ENCODE peak calls at places on chromosome 1, in ten cellular contexts. One of them, this sample, is unnamed.

GRCh38 chr1:59417406-59417805 is 120.5 kb downstream of the FGGY start:
- DNase-seq in epithelial cell of esophagus: no peak
- DNase-seq in OCI-LY7: no peak
- DNase-seq in esophagus squamous epithelium: no peak
- DNase-seq in cardiac fibroblast: no peak
- DNase-seq in left ventricle myocardium inferior: no peak
- DNase-seq in endothelial cell: no peak
- DNase-seq in Peyer's patch: no peak
- DNase-seq in HCT116: no peak
- DNase-seq in MCF 10A: no peak
- DNase-seq in this sample: no peak

GRCh38 chr1:202807367-202807925 is 775 bp downstream of the KDM5B start:
- DNase-seq in esophagus squamous epithelium: no peak
- DNase-seq in left ventricle myocardium inferior: peak; percentile 25
- DNase-seq in endothelial cell: peak; percentile 15
- DNase-seq in MCF 10A: peak; percentile 66
- DNase-seq in OCI-LY7: no peak
- DNase-seq in HCT116: no peak
- DNase-seq in Peyer's patch: peak; percentile 54
- DNase-seq in epithelial cell of esophagus: peak; percentile 43
- DNase-seq in cardiac fibroblast: peak; percentile 42
- DNase-seq in this sample: no peak

GRCh38 chr1:23727362-23727811 is 15.9 kb upstream of the ELOA start:
- DNase-seq in OCI-LY7: peak; percentile 40
- DNase-seq in cardiac fibroblast: peak; percentile 94
- DNase-seq in Peyer's patch: peak; percentile 86
- DNase-seq in HCT116: no peak
- DNase-seq in left ventricle myocardium inferior: peak; percentile 68
- DNase-seq in epithelial cell of esophagus: peak; percentile 45
- DNase-seq in MCF 10A: peak; percentile 83
- DNase-seq in endothelial cell: no peak
- DNase-seq in esophagus squamous epithelium: no peak
- DNase-seq in this sample: no peak

GRCh38 chr1:174743654-174744561 is 255.8 kb upstream of the CACYBP start:
- DNase-seq in OCI-LY7: peak; percentile 73
- DNase-seq in epithelial cell of esophagus: peak; percentile 52
- DNase-seq in endothelial cell: no peak
- DNase-seq in Peyer's patch: no peak
- DNase-seq in cardiac fibroblast: peak; percentile 70
- DNase-seq in HCT116: peak; percentile 28
- DNase-seq in esophagus squamous epithelium: no peak
- DNase-seq in MCF 10A: peak; percentile 65
- DNase-seq in left ventricle myocardium inferior: no peak
- DNase-seq in this sample: no peak

GRCh38 chr1:182337736-182338571 is 53.6 kb downstream of the GLUL start:
- DNase-seq in OCI-LY7: no peak
- DNase-seq in Peyer's patch: peak; percentile 48
- DNase-seq in HCT116: no peak
- DNase-seq in cardiac fibroblast: peak; percentile 9
- DNase-seq in esophagus squamous epithelium: no peak
- DNase-seq in epithelial cell of esophagus: no peak
- DNase-seq in endothelial cell: no peak
- DNase-seq in MCF 10A: no peak
- DNase-seq in left ventricle myocardium inferior: peak; percentile 25
- DNase-seq in this sample: no peak

GRCh38 chr1:24742090-24742938 is 2.9 kb upstream of the CLIC4 start:
- DNase-seq in left ventricle myocardium inferior: no peak
- DNase-seq in epithelial cell of esophagus: peak; percentile 53
- DNase-seq in Peyer's patch: peak; percentile 47
- DNase-seq in endothelial cell: no peak
- DNase-seq in MCF 10A: no peak
- DNase-seq in esophagus squamous epithelium: no peak
- DNase-seq in HCT116: no peak
- DNase-seq in cardiac fibroblast: peak; percentile 70
- DNase-seq in OCI-LY7: peak; percentile 25
- DNase-seq in this sample: no peak

GRCh38 chr1:36248250-36248894 is 24.1 kb downstream of the THRAP3 start:
- DNase-seq in esophagus squamous epithelium: no peak
- DNase-seq in endothelial cell: no peak
- DNase-seq in OCI-LY7: no peak
- DNase-seq in HCT116: peak; percentile 75
- DNase-seq in cardiac fibroblast: peak; percentile 91
- DNase-seq in epithelial cell of esophagus: peak; percentile 88
- DNase-seq in Peyer's patch: peak; percentile 84
- DNase-seq in MCF 10A: peak; percentile 93
- DNase-seq in left ventricle myocardium inferior: peak; percentile 35
- DNase-seq in this sample: peak; percentile 36

GRCh38 chr1:79323240-79324025 is 316.9 kb upstream of the ADGRL4 start:
- DNase-seq in left ventricle myocardium inferior: no peak
- DNase-seq in Peyer's patch: no peak
- DNase-seq in OCI-LY7: no peak
- DNase-seq in HCT116: peak; percentile 12
- DNase-seq in cardiac fibroblast: peak; percentile 98
- DNase-seq in epithelial cell of esophagus: peak; percentile 97
- DNase-seq in esophagus squamous epithelium: no peak
- DNase-seq in MCF 10A: peak; percentile 96
- DNase-seq in endothelial cell: no peak
- DNase-seq in this sample: no peak

GRCh38 chr1:234782057-234782800 is 172.3 kb upstream of the IRF2BP2 start:
- DNase-seq in OCI-LY7: no peak
- DNase-seq in endothelial cell: no peak
- DNase-seq in Peyer's patch: no peak
- DNase-seq in esophagus squamous epithelium: no peak
- DNase-seq in cardiac fibroblast: no peak
- DNase-seq in HCT116: no peak
- DNase-seq in epithelial cell of esophagus: peak; percentile 13
- DNase-seq in MCF 10A: no peak
- DNase-seq in left ventricle myocardium inferior: no peak
- DNase-seq in this sample: no peak

GRCh38 chr1:179879797-179880196 is 2.2 kb upstream of the TOR1AIP2 start:
- DNase-seq in HCT116: no peak
- DNase-seq in OCI-LY7: no peak
- DNase-seq in left ventricle myocardium inferior: no peak
- DNase-seq in Peyer's patch: no peak
- DNase-seq in endothelial cell: no peak
- DNase-seq in MCF 10A: no peak
- DNase-seq in epithelial cell of esophagus: no peak
- DNase-seq in esophagus squamous epithelium: no peak
- DNase-seq in cardiac fibroblast: no peak
- DNase-seq in this sample: no peak
- TF ChIP-seq CTCF in HCT116: no peak
- TF ChIP-seq CTCF in OCI-LY7: no peak
- TF ChIP-seq CTCF in left ventricle myocardium inferior: no peak
- TF ChIP-seq CTCF in Peyer's patch: no peak
- TF ChIP-seq CTCF in endothelial cell: no peak
- TF ChIP-seq CTCF in MCF 10A: no peak
- TF ChIP-seq CTCF in epithelial cell of esophagus: no peak
- TF ChIP-seq CTCF in esophagus squamous epithelium: no peak
- TF ChIP-seq CTCF in cardiac fibroblast: no peak
- TF ChIP-seq CTCF in this sample: no peak

DNA sequence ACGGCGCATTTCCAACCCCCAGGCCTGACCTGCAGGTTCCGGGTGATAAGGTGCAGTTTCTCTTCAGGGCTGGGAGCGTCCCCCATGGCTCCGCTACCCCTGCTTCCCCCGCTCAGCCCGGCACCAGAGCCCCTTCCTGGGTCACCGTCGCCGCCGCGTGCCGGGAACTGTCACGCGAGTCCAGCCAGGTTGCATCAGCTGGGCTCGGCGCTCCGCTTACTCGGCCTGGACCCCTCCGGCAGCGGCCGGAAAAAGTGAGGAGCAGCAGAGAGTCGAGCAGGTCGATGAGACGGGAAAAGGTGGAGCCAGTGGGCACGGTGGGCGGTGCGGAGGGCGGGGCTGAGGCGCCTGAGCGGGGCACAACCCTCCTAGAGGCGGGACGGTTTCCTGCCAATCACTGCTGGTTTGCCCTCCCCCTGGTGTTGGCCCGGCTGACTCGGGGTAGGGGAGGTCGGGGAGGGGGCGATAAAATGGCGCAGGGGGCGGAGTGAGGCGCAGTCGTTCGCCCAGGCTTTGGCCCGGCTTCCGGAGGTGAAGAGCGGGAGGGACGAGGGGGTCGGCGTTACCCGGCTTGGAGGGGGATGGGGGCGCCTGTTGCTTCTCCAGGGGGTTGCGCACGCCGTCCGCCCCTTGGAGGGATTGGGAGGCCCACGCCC is at the start of the genes S100PBP and YARS1:
- DNase-seq in HCT116: peak; percentile 95
- DNase-seq in left ventricle myocardium inferior: peak; percentile 100
- DNase-seq in cardiac fibroblast: peak; percentile 98
- DNase-seq in endothelial cell: peak; percentile 100
- DNase-seq in esophagus squamous epithelium: peak; percentile 91
- DNase-seq in Peyer's patch: peak; percentile 100
- DNase-seq in MCF 10A: peak; percentile 98
- DNase-seq in OCI-LY7: peak; percentile 99
- DNase-seq in epithelial cell of esophagus: peak; percentile 99
- DNase-seq in this sample: peak; percentile 96
- TF ChIP-seq CTCF in HCT116: no peak
- TF ChIP-seq CTCF in left ventricle myocardium inferior: peak; percentile 15
- TF ChIP-seq CTCF in cardiac fibroblast: no peak
- TF ChIP-seq CTCF in endothelial cell: no peak
- TF ChIP-seq CTCF in esophagus squamous epithelium: no peak
- TF ChIP-seq CTCF in Peyer's patch: no peak
- TF ChIP-seq CTCF in MCF 10A: no peak
- TF ChIP-seq CTCF in OCI-LY7: no peak
- TF ChIP-seq CTCF in epithelial cell of esophagus: no peak
- TF ChIP-seq CTCF in this sample: no peak

DNA sequence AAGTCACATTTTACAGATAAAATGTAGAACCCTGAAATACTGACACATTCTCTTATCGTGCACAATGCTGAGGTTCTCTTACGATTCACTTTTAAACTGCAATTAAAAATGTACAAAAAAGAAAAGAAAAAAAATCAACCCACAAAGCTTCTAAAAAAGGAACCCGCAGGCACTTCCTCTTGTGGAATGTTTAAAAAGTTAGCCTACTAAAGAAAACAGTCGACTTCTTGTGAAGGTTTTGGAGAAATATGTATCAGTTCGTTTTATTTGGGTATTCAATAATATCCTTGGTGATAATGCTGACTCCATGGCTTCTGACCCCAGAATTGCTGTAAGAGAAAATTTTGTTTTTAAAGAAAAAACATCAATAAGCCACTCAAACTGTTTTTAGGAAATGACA is 10.2 kb downstream of the HNRNPU start:
- DNase-seq in HCT116: no peak
- DNase-seq in esophagus squamous epithelium: no peak
- DNase-seq in cardiac fibroblast: no peak
- DNase-seq in MCF 10A: no peak
- DNase-seq in left ventricle myocardium inferior: no peak
- DNase-seq in epithelial cell of esophagus: no peak
- DNase-seq in OCI-LY7: no peak
- DNase-seq in endothelial cell: no peak
- DNase-seq in Peyer's patch: no peak
- DNase-seq in this sample: no peak
- TF ChIP-seq CTCF in HCT116: no peak
- TF ChIP-seq CTCF in esophagus squamous epithelium: no peak
- TF ChIP-seq CTCF in cardiac fibroblast: no peak
- TF ChIP-seq CTCF in MCF 10A: no peak
- TF ChIP-seq CTCF in left ventricle myocardium inferior: no peak
- TF ChIP-seq CTCF in epithelial cell of esophagus: no peak
- TF ChIP-seq CTCF in OCI-LY7: no peak
- TF ChIP-seq CTCF in endothelial cell: no peak
- TF ChIP-seq CTCF in Peyer's patch: no peak
- TF ChIP-seq CTCF in this sample: no peak

GRCh38 chr1:204566583-204566955 is 50.4 kb downstream of the MDM4 start:
- DNase-seq in MCF 10A: no peak
- DNase-seq in left ventricle myocardium inferior: no peak
- DNase-seq in cardiac fibroblast: no peak
- DNase-seq in epithelial cell of esophagus: no peak
- DNase-seq in esophagus squamous epithelium: no peak
- DNase-seq in OCI-LY7: no peak
- DNase-seq in Peyer's patch: no peak
- DNase-seq in endothelial cell: no peak
- DNase-seq in HCT116: no peak
- DNase-seq in this sample: no peak

GRCh38 chr1:204564835-204565234 is 48.6 kb downstream of the MDM4 start:
- DNase-seq in HCT116: no peak
- DNase-seq in left ventricle myocardium inferior: no peak
- DNase-seq in OCI-LY7: peak; percentile 88
- DNase-seq in esophagus squamous epithelium: no peak
- DNase-seq in Peyer's patch: peak; percentile 80
- DNase-seq in epithelial cell of esophagus: no peak
- DNase-seq in MCF 10A: no peak
- DNase-seq in endothelial cell: no peak
- DNase-seq in cardiac fibroblast: no peak
- DNase-seq in this sample: no peak

GRCh38 chr1:204567067-204567466 is 50.9 kb downstream of the MDM4 start:
- DNase-seq in cardiac fibroblast: no peak
- DNase-seq in OCI-LY7: no peak
- DNase-seq in esophagus squamous epithelium: no peak
- DNase-seq in HCT116: no peak
- DNase-seq in Peyer's patch: no peak
- DNase-seq in epithelial cell of esophagus: peak; percentile 48
- DNase-seq in left ventricle myocardium inferior: no peak
- DNase-seq in endothelial cell: no peak
- DNase-seq in MCF 10A: no peak
- DNase-seq in this sample: no peak

GRCh38 chr1:204563780-204564179 is 47.6 kb downstream of the MDM4 start:
- DNase-seq in cardiac fibroblast: no peak
- DNase-seq in epithelial cell of esophagus: no peak
- DNase-seq in endothelial cell: no peak
- DNase-seq in OCI-LY7: no peak
- DNase-seq in MCF 10A: no peak
- DNase-seq in Peyer's patch: no peak
- DNase-seq in HCT116: no peak
- DNase-seq in left ventricle myocardium inferior: no peak
- DNase-seq in esophagus squamous epithelium: no peak
- DNase-seq in this sample: no peak

DNA sequence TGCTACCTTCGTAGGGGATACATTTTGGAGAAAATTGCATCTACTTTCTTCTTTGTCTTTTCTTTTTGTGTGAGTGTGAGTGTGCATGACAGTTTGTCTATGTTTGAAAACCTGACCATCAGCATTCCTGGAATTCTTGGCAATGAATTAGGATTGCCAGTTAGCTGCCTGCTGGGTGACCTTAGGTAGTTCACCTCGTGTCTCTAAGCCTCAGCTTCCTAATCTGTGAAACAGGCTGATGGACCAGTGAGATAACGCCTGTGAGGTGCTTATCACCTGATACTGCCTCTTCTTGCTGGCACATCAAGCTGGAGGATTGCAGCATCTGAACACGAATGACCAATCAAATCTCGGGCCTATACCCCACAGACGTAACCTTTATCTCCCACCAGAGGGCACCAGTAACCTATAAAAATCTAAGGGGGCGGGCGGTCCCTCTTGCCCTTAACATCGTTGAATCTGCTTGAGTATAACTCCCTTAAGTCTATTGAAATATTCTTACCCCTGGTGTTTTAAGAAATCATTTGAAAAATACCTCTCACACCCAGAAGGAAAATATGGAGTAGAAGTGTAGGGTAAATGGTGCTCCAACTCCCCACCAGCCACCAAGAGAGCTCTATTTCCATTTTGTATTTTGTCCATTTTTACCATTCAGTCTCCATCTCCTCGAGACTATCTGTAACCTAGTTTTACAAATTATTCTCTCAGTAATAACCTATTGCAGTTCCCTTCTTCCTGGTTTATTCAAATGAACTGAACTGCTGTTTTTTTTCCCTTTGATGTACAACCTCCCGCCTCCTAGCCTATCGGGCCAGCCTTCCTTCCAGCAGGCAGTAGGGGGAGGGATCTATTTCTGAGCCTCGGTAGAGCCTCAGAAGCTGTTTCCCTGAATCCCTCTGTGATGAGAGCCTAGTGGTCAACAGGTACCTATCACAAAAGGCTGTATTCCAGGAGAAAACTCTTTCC is 49.7 kb downstream of the MDM4 start:
- DNase-seq in esophagus squamous epithelium: no peak
- DNase-seq in cardiac fibroblast: peak; percentile 84
- DNase-seq in epithelial cell of esophagus: peak; percentile 76
- DNase-seq in OCI-LY7: peak; percentile 90
- DNase-seq in left ventricle myocardium inferior: no peak
- DNase-seq in endothelial cell: peak; percentile 57
- DNase-seq in MCF 10A: peak; percentile 91
- DNase-seq in HCT116: peak; percentile 68
- DNase-seq in Peyer's patch: peak; percentile 67
- DNase-seq in this sample: no peak
- TF ChIP-seq CTCF in esophagus squamous epithelium: peak; percentile 75
- TF ChIP-seq CTCF in cardiac fibroblast: peak; percentile 55
- TF ChIP-seq CTCF in epithelial cell of esophagus: peak; percentile 45
- TF ChIP-seq CTCF in OCI-LY7: peak; percentile 90
- TF ChIP-seq CTCF in left ventricle myocardium inferior: peak; percentile 73
- TF ChIP-seq CTCF in endothelial cell: peak; percentile 77
- TF ChIP-seq CTCF in MCF 10A: peak; percentile 95
- TF ChIP-seq CTCF in HCT116: peak; percentile 96
- TF ChIP-seq CTCF in Peyer's patch: peak; percentile 73
- TF ChIP-seq CTCF in this sample: peak; percentile 67